ENCODE peak calls at places on chromosome 9, in four cellular contexts. O is SK-N-SH, D is foreskin keratinocyte, R is lower lobe of right lung. T is an unnamed sample. For H3K27me3, the result is how much of the 10 kb centered on the place peaks cover.

GRCh38 chr9:75188756-75189155 is 100.4 kb downstream of the OSTF1 start:
- DNase-seq in O (no peak), D (peak), R (no peak), T (no peak)

GRCh38 chr9:129561594-129562281 is 59.2 kb downstream of the C9orf50 start:
- DNase-seq in O (no peak), D (no peak), R (peak), T (no peak)

GRCh38 chr9:87643111-87643650 is 82.7 kb upstream of the CTSL start:
- DNase-seq in O (no peak), D (no peak), R (no peak), T (no peak)

GRCh38 chr9:80707120-80707519 is 982.2 kb downstream of the TLE1 start:
- DNase-seq in O (no peak), D (peak), R (no peak), T (peak)

GRCh38 chr9:100587375-100587774 is 9.5 kb downstream of the CAVIN4 start:
- DNase-seq in O (no peak), D (no peak), R (no peak), T (no peak)

GRCh38 chr9:126752376-126752775 is 52.5 kb upstream of the ZBTB43 start:
- DNase-seq in O (no peak), D (peak), R (no peak), T (no peak)

GRCh38 chr9:96654450-96655197 is 493 bp downstream of the PRXL2C start:
- DNase-seq in O (peak), D (peak), R (peak), T (peak)

GRCh38 chr9:81717061-81717746 is 27.9 kb upstream of the TLE1 start:
- DNase-seq in O (no peak), D (no peak), R (no peak), T (no peak)

GRCh38 chr9:82495884-82496777 is 507.6 kb downstream of the SPATA31D1 start:
- DNase-seq in O (no peak), D (no peak), R (no peak), T (no peak)

GRCh38 chr9:95808001-95808400 is 67.5 kb upstream of the ERCC6L2 start:
- DNase-seq in O (no peak), D (peak), R (no peak), T (no peak)

GRCh38 chr9:4553951-4554381 is 63.7 kb downstream of the SLC1A1 start:
- DNase-seq in O (no peak), D (no peak), R (no peak), T (no peak)

GRCh38 chr9:108278341-108278740 is 577.4 kb downstream of the ACTL7B start:
- DNase-seq in O (no peak), D (no peak), R (no peak), T (no peak)

GRCh38 chr9:78167356-78167755 is 68.5 kb upstream of the CEP78 start:
- DNase-seq in O (no peak), D (peak), R (no peak), T (no peak)

GRCh38 chr9:6930827-6931226 is 173.1 kb downstream of the KDM4C start:
- DNase-seq in O (no peak), D (peak), R (no peak), T (no peak)

GRCh38 chr9:112103405-112103804 is 71.7 kb downstream of the SUSD1 start:
- DNase-seq in O (no peak), D (no peak), R (no peak), T (no peak)

GRCh38 chr9:132597073-132597775 is 14.8 kb downstream of the BARHL1 start:
- DNase-seq in O (no peak), D (no peak), R (no peak), T (no peak)

GRCh38 chr9:80995759-80996158 is 693.6 kb downstream of the TLE1 start:
- DNase-seq in O (no peak), D (peak), R (no peak), T (peak)

GRCh38 chr9:108844856-108845255 is 10.9 kb downstream of the ACTL7B start:
- DNase-seq in O (no peak), D (peak), R (no peak), T (no peak)

GRCh38 chr9:37295796-37296195 is 126.7 kb upstream of the GRHPR start:
- DNase-seq in O (no peak), D (no peak), R (no peak), T (no peak)

GRCh38 chr9:112970939-112971338 is 41.1 kb downstream of the ZNF883 start:
- DNase-seq in O (peak), D (no peak), R (no peak), T (no peak)

GRCh38 chr9:74662616-74663015 is 165.5 kb downstream of the RORB start:
- DNase-seq in O (no peak), D (no peak), R (no peak), T (no peak)

GRCh38 chr9:108412755-108413154 is 443.0 kb downstream of the ACTL7B start:
- DNase-seq in O (no peak), D (peak), R (no peak), T (no peak)

GRCh38 chr9:82880353-82880752 is 182.6 kb downstream of the RASEF start:
- DNase-seq in O (no peak), D (no peak), R (no peak), T (no peak)

GRCh38 chr9:91495450-91495849 is 71.8 kb upstream of the NFIL3 start:
- DNase-seq in O (no peak), D (peak), R (no peak), T (peak)

GRCh38 chr9:90946981-90947380 is 145.4 kb downstream of the SYK start:
- DNase-seq in O (no peak), D (no peak), R (no peak), T (no peak)

GRCh38 chr9:73116030-73116429 is 35.6 kb upstream of the ANXA1 start:
- DNase-seq in O (no peak), D (peak), R (no peak), T (no peak)

GRCh38 chr9:133374612-133375115 is 1.2 kb downstream of the SURF4 start:
- DNase-seq in O (no peak), D (no peak), R (no peak), T (no peak)

DNA sequence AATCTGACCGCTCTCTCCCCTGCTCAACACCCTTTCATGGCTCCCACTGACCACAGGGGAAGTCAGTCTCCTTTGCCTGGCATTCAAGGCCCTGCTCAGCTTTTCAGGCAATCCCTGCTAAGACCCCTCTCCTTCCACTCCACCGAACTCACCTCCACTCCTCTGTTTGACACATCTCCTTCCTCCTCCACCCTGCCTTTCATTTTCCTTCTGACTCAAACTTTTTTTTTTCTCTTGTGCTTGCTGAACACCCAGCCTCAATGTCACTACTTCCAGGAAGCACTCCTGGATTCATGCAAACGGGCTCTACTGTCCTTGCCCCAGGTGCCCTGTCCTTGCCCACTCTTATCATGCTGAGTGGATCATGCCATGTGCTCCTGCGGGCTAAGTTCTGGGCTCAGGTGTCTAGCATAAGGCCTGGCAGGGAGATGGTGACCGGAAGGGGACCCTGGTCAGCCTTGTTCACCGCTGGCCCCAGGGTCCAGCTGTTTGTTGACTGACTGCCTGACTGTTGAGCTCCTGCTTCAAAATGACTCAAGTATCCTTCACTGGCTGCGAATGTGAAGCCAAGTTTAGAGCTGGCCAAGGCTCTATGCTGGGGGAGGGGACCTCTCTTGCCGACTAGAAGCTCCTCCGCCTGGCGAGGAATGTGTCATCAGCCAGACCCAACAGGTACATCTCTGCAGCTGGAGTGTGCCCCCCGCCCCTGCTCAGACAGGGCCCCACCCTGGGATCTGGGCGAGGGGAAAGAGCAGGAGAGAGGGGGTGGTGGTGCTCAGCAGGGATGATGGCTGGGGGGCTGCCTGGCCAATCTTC is 6.2 kb downstream of the NR5A1 start:
- DNase-seq in O (no peak), D (no peak), R (peak), T (no peak)
- H3K27me3 ChIP-seq in O (half or more), D (half or more), R (half or more), T (half or more)

GRCh38 chr9:69620731-69621130 is 51.4 kb downstream of the APBA1 start:
- DNase-seq in O (no peak), D (no peak), R (no peak), T (no peak)

GRCh38 chr9:69619233-69619632 is 52.9 kb downstream of the APBA1 start:
- DNase-seq in O (no peak), D (no peak), R (no peak), T (no peak)

GRCh38 chr9:69611221-69611620 is 61.0 kb downstream of the APBA1 start:
- DNase-seq in O (no peak), D (no peak), R (no peak), T (no peak)

GRCh38 chr9:69615880-69616279 is 56.3 kb downstream of the APBA1 start:
- DNase-seq in O (no peak), D (no peak), R (no peak), T (no peak)
- TF ChIP-seq CTCF in O (no peak), D (no peak), R (no peak), T (no peak)

DNA sequence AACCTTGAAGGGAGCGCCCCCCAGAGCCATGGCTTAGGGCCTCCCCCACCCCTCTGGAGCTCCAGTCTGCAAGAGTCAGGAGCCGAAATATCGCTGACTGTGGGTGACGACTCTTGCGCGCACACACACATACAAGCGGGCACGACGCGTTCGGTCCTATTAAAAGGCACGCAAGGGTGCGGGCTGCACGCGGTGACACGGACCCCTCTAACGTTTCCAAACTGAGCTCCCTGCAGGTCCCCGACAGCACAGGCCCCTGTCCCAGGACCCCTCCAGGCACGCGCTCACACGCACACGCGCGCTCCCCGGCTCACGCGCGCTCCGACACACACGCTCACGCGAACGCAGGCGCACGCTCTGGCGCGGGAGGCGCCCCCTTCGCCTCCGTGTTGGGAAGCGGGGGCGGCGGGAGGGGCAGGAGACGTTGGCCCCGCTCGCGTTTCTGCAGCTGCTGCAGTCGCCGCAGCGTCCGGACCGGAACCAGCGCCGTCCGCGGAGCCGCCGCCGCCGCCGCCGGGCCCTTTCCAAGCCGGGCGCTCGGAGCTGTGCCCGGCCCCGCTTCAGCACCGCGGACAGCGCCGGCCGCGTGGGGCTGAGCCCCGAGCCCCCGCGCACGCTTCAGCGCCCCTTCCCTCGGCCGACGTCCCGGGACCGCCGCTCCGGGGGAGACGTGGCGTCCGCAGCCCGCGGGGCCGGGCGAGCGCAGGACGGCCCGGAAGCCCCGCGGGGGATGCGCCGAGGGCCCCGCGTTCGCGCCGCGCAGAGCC is at the start of gene GRIN1:
- DNase-seq in O (peak), D (no peak), R (no peak), T (no peak)
- H3K27me3 ChIP-seq in O (under half), D (half or more), R (half or more), T (half or more)

GRCh38 chr9:36136277-36136893 is at the start of gene GLIPR2:
- DNase-seq in O (peak), D (peak), R (peak), T (no peak)
- TF ChIP-seq CTCF in O (peak), D (peak), R (no peak), T (no peak)

DNA sequence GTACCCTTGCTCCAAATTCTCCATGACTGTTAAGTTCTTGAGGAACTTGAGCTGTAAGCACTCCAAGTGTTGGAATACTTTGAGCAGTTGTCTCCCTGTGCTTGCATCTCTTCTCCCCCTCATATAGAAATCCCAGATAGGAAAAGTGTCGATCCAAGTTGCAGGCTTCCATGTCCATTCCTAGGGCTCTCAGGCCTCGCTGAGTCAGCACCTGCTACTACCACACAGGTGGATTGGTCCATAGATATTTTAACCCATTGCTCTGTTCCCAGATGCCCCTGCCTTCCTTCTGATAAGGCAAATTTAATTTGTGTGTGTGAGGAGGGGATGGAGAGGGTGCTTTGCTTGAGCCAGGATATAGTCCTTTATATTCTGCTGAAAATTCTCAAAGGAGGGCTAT is 95.8 kb downstream of the PIP5K1B start:
- DNase-seq in O (no peak), D (no peak), R (no peak), T (no peak)
- H3K27me3 ChIP-seq in O (under half), D (under half), R (under half), T (under half)